ENCODE peak calls at places on chromosomes 16 and 17, in eight cellular contexts. One of them, this sample, is unnamed.

GRCh38 chr17:67245694-67246397 is 850 bp upstream of the HELZ start:
- DNase-seq in cardiac fibroblast: no peak
- DNase-seq in brain microvascular endothelial cell: no peak
- DNase-seq in ascending aorta: peak
- DNase-seq in esophagus squamous epithelium: no peak
- DNase-seq in heart right ventricle: peak
- DNase-seq in pancreas: peak
- DNase-seq in Caco-2: peak
- DNase-seq in this sample: no peak

GRCh38 chr16:52547001-52547833 is at the start of gene TOX3:
- DNase-seq in brain microvascular endothelial cell: no peak
- DNase-seq in pancreas: peak
- DNase-seq in Caco-2: peak
- DNase-seq in ascending aorta: no peak
- DNase-seq in cardiac fibroblast: no peak
- DNase-seq in heart right ventricle: peak
- DNase-seq in esophagus squamous epithelium: no peak
- DNase-seq in this sample: no peak

GRCh38 chr17:44607836-44608690 is 48.2 kb upstream of the MEIOC start:
- DNase-seq in heart right ventricle: no peak
- DNase-seq in Caco-2: peak
- DNase-seq in ascending aorta: no peak
- DNase-seq in brain microvascular endothelial cell: peak
- DNase-seq in cardiac fibroblast: peak
- DNase-seq in pancreas: no peak
- DNase-seq in esophagus squamous epithelium: no peak
- DNase-seq in this sample: no peak

GRCh38 chr17:2853722-2854580 is 57.7 kb downstream of the RAP1GAP2 start:
- DNase-seq in ascending aorta: no peak
- DNase-seq in Caco-2: peak
- DNase-seq in heart right ventricle: peak
- DNase-seq in pancreas: peak
- DNase-seq in esophagus squamous epithelium: no peak
- DNase-seq in brain microvascular endothelial cell: no peak
- DNase-seq in cardiac fibroblast: no peak
- DNase-seq in this sample: no peak

GRCh38 chr16:31535737-31536136 is 8.0 kb downstream of the AHSP start:
- DNase-seq in Caco-2: no peak
- DNase-seq in cardiac fibroblast: no peak
- DNase-seq in ascending aorta: no peak
- DNase-seq in esophagus squamous epithelium: no peak
- DNase-seq in brain microvascular endothelial cell: no peak
- DNase-seq in heart right ventricle: no peak
- DNase-seq in pancreas: no peak
- DNase-seq in this sample: no peak

GRCh38 chr16:17359778-17360177 is 111.0 kb downstream of the XYLT1 start:
- DNase-seq in esophagus squamous epithelium: no peak
- DNase-seq in heart right ventricle: no peak
- DNase-seq in ascending aorta: no peak
- DNase-seq in cardiac fibroblast: peak
- DNase-seq in brain microvascular endothelial cell: no peak
- DNase-seq in pancreas: no peak
- DNase-seq in Caco-2: no peak
- DNase-seq in this sample: peak

GRCh38 chr16:22675745-22676540 is 138.0 kb upstream of the HS3ST2 start:
- DNase-seq in ascending aorta: no peak
- DNase-seq in pancreas: no peak
- DNase-seq in cardiac fibroblast: no peak
- DNase-seq in esophagus squamous epithelium: no peak
- DNase-seq in Caco-2: no peak
- DNase-seq in heart right ventricle: no peak
- DNase-seq in brain microvascular endothelial cell: no peak
- DNase-seq in this sample: no peak

GRCh38 chr16:80656161-80656560 is 115.4 kb downstream of the DYNLRB2 start:
- DNase-seq in esophagus squamous epithelium: no peak
- DNase-seq in cardiac fibroblast: no peak
- DNase-seq in ascending aorta: no peak
- DNase-seq in Caco-2: no peak
- DNase-seq in heart right ventricle: no peak
- DNase-seq in pancreas: no peak
- DNase-seq in brain microvascular endothelial cell: no peak
- DNase-seq in this sample: no peak

GRCh38 chr17:31533546-31534155 is 142.2 kb downstream of the RAB11FIP4 start:
- DNase-seq in pancreas: no peak
- DNase-seq in esophagus squamous epithelium: no peak
- DNase-seq in ascending aorta: no peak
- DNase-seq in brain microvascular endothelial cell: peak
- DNase-seq in heart right ventricle: no peak
- DNase-seq in cardiac fibroblast: peak
- DNase-seq in Caco-2: no peak
- DNase-seq in this sample: peak

GRCh38 chr17:78882546-78883089 is 20.4 kb downstream of the CEP295NL start:
- DNase-seq in brain microvascular endothelial cell: no peak
- DNase-seq in cardiac fibroblast: no peak
- DNase-seq in heart right ventricle: no peak
- DNase-seq in Caco-2: no peak
- DNase-seq in ascending aorta: no peak
- DNase-seq in esophagus squamous epithelium: no peak
- DNase-seq in pancreas: no peak
- DNase-seq in this sample: no peak

GRCh38 chr17:49887744-49888360 is 40.0 kb upstream of the TAC4 start:
- DNase-seq in brain microvascular endothelial cell: no peak
- DNase-seq in cardiac fibroblast: no peak
- DNase-seq in pancreas: no peak
- DNase-seq in heart right ventricle: no peak
- DNase-seq in Caco-2: no peak
- DNase-seq in esophagus squamous epithelium: no peak
- DNase-seq in ascending aorta: no peak
- DNase-seq in this sample: no peak

GRCh38 chr16:27400751-27401620 is 988 bp upstream of the IL21R start:
- DNase-seq in pancreas: no peak
- DNase-seq in esophagus squamous epithelium: no peak
- DNase-seq in brain microvascular endothelial cell: peak
- DNase-seq in Caco-2: no peak
- DNase-seq in ascending aorta: no peak
- DNase-seq in cardiac fibroblast: peak
- DNase-seq in heart right ventricle: no peak
- DNase-seq in this sample: peak

GRCh38 chr17:28030386-28030785 is 12.1 kb upstream of the NLK start:
- DNase-seq in esophagus squamous epithelium: no peak
- DNase-seq in cardiac fibroblast: no peak
- DNase-seq in pancreas: peak
- DNase-seq in brain microvascular endothelial cell: no peak
- DNase-seq in ascending aorta: no peak
- DNase-seq in heart right ventricle: no peak
- DNase-seq in Caco-2: no peak
- DNase-seq in this sample: no peak

GRCh38 chr17:21020622-21021021 is 22.2 kb downstream of the USP22 start:
- DNase-seq in cardiac fibroblast: no peak
- DNase-seq in ascending aorta: peak
- DNase-seq in pancreas: no peak
- DNase-seq in brain microvascular endothelial cell: no peak
- DNase-seq in esophagus squamous epithelium: no peak
- DNase-seq in Caco-2: no peak
- DNase-seq in heart right ventricle: no peak
- DNase-seq in this sample: no peak

GRCh38 chr16:19463468-19464315 is 46.0 kb downstream of the TMC5 start:
- DNase-seq in brain microvascular endothelial cell: no peak
- DNase-seq in esophagus squamous epithelium: no peak
- DNase-seq in cardiac fibroblast: no peak
- DNase-seq in ascending aorta: no peak
- DNase-seq in Caco-2: no peak
- DNase-seq in heart right ventricle: no peak
- DNase-seq in pancreas: no peak
- DNase-seq in this sample: no peak

GRCh38 chr17:63447688-63448005 is 1.5 kb upstream of the CYB561 start:
- DNase-seq in Caco-2: no peak
- DNase-seq in esophagus squamous epithelium: no peak
- DNase-seq in heart right ventricle: no peak
- DNase-seq in pancreas: no peak
- DNase-seq in brain microvascular endothelial cell: no peak
- DNase-seq in cardiac fibroblast: peak
- DNase-seq in ascending aorta: no peak
- DNase-seq in this sample: no peak

GRCh38 chr17:17073006-17073626 is 30.9 kb downstream of the MPRIP start:
- DNase-seq in Caco-2: no peak
- DNase-seq in ascending aorta: no peak
- DNase-seq in pancreas: no peak
- DNase-seq in cardiac fibroblast: no peak
- DNase-seq in esophagus squamous epithelium: no peak
- DNase-seq in heart right ventricle: no peak
- DNase-seq in brain microvascular endothelial cell: no peak
- DNase-seq in this sample: no peak

GRCh38 chr17:27578718-27579085 is 52.3 kb upstream of the LGALS9 start:
- DNase-seq in ascending aorta: no peak
- DNase-seq in Caco-2: peak
- DNase-seq in heart right ventricle: no peak
- DNase-seq in pancreas: no peak
- DNase-seq in cardiac fibroblast: peak
- DNase-seq in brain microvascular endothelial cell: no peak
- DNase-seq in esophagus squamous epithelium: no peak
- DNase-seq in this sample: no peak

DNA sequence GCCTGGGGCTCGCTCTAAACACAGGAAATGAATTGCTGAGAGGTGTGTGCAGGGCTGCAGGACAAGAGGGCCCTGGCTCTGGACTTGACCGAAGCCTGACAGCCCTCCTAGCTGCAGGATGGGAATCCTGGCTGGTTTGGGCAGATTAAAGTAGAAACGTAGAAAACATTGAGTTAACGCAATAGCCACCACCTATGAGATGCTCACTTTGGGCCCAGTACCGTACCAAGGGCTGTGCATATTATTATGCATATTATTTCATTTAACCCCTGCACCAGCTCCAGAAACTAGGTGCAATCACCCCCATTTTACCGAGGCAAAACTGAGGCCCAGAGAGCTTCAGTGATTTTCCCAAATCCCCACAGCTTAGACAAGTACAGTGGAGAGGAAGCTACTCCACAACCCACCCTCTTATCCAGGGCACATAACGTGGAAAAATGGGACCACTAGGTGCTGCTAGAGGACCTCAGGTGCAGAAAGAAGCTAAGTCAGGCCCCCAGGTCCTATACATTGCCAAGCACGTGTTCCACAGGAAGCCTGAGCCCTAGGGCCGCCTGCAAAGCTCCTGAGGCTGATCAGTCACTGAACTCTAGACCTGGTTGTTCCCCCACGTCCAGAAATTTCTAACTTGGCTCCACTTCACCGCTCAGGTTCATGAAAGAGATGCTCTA is 79.2 kb downstream of the MYH11 start:
- DNase-seq in Caco-2: peak
- DNase-seq in esophagus squamous epithelium: no peak
- DNase-seq in brain microvascular endothelial cell: peak
- DNase-seq in pancreas: no peak
- DNase-seq in heart right ventricle: no peak
- DNase-seq in cardiac fibroblast: peak
- DNase-seq in ascending aorta: no peak
- DNase-seq in this sample: no peak
- TF ChIP-seq CTCF in Caco-2: peak
- TF ChIP-seq CTCF in esophagus squamous epithelium: no peak
- TF ChIP-seq CTCF in brain microvascular endothelial cell: peak
- TF ChIP-seq CTCF in pancreas: no peak
- TF ChIP-seq CTCF in heart right ventricle: peak
- TF ChIP-seq CTCF in cardiac fibroblast: peak
- TF ChIP-seq CTCF in ascending aorta: peak
- TF ChIP-seq CTCF in this sample: peak

DNA sequence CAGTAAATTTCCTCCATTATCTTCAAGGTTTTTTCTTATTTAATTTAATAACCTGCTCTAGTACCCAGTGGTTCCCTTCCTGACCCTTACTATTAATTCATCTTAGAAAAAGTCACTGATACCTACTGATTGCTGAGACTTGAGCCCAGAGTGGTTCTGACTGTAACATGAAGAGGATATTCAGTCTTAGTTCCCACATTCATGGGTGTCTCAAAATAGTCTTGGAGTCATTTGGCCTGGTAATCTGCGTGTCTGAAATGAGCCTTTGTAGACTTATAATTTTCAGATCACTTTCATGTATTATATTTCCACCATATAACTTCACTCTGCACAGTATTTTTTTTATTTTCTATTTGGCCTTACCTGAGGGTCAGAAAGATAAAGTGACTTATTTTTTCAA is 732.0 kb upstream of the KIF2B start:
- DNase-seq in cardiac fibroblast: no peak
- DNase-seq in ascending aorta: no peak
- DNase-seq in brain microvascular endothelial cell: no peak
- DNase-seq in pancreas: no peak
- DNase-seq in esophagus squamous epithelium: no peak
- DNase-seq in Caco-2: no peak
- DNase-seq in heart right ventricle: no peak
- DNase-seq in this sample: no peak
- H3K4me3 ChIP-seq in cardiac fibroblast: no peak
- H3K4me3 ChIP-seq in ascending aorta: no peak
- H3K4me3 ChIP-seq in brain microvascular endothelial cell: no peak
- H3K4me3 ChIP-seq in pancreas: no peak
- H3K4me3 ChIP-seq in esophagus squamous epithelium: no peak
- H3K4me3 ChIP-seq in Caco-2: no peak
- H3K4me3 ChIP-seq in heart right ventricle: no peak
- H3K4me3 ChIP-seq in this sample: no peak

DNA sequence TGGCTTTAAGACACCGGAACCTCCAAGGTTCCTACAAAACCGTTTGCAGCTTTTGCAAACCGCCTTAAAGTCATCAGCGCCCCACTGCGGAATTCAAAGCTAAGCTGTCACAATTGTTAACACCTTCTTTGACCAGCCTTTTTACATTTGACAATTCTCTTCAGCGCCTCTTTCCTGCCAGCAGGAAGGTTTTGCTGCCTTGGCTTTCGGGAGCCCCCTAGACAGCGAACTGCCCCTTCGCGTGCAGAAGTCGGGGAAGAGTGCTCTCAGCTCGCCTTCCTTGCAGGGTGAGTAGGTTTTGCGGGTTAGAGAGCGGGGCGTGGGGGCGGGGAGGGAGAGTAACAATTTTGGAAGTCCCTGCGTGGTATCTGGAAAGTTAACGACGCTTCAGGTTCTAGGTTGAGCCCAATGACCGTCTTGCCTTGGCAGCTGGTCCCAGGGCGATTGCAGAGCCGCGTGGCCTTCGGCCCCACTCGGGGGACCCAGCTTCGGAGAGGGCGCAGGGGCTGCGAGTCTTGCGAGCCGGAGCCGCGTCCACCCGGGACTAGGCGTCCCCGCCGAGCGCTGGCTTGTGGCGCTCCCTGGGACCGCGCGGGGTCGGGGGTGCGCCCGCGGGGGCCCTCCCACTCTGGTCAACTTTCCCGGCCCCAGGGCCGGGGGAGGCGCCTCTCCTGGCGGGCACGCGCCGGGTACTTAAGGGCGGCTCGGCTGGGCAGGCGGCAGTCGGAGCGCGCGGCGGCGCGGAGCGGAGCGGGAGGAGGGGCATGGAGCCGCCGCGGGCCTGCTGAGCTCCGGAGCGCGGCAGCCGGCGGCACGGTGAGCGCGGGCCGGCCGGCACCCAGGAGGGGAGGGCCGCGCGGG is at the start of gene HAS3:
- DNase-seq in cardiac fibroblast: peak
- DNase-seq in esophagus squamous epithelium: no peak
- DNase-seq in ascending aorta: no peak
- DNase-seq in heart right ventricle: peak
- DNase-seq in pancreas: peak
- DNase-seq in brain microvascular endothelial cell: peak
- DNase-seq in Caco-2: peak
- DNase-seq in this sample: peak
- TF ChIP-seq CTCF in cardiac fibroblast: peak
- TF ChIP-seq CTCF in esophagus squamous epithelium: peak
- TF ChIP-seq CTCF in ascending aorta: no peak
- TF ChIP-seq CTCF in heart right ventricle: peak
- TF ChIP-seq CTCF in pancreas: no peak
- TF ChIP-seq CTCF in brain microvascular endothelial cell: peak
- TF ChIP-seq CTCF in Caco-2: peak
- TF ChIP-seq CTCF in this sample: peak

GRCh38 chr17:951388-952132 is 28.0 kb downstream of the NXN start:
- DNase-seq in ascending aorta: peak
- DNase-seq in brain microvascular endothelial cell: peak
- DNase-seq in pancreas: peak
- DNase-seq in esophagus squamous epithelium: no peak
- DNase-seq in heart right ventricle: no peak
- DNase-seq in Caco-2: peak
- DNase-seq in cardiac fibroblast: peak
- DNase-seq in this sample: no peak
- H3K4me3 ChIP-seq in ascending aorta: peak
- H3K4me3 ChIP-seq in brain microvascular endothelial cell: peak
- H3K4me3 ChIP-seq in pancreas: no peak
- H3K4me3 ChIP-seq in esophagus squamous epithelium: no peak
- H3K4me3 ChIP-seq in heart right ventricle: no peak
- H3K4me3 ChIP-seq in Caco-2: peak
- H3K4me3 ChIP-seq in cardiac fibroblast: no peak
- H3K4me3 ChIP-seq in this sample: peak